ENCODE peak calls at places on chromosomes 1 and 21, in four cellular contexts. J is stimulated activated CD4-positive, alpha-beta T cell treated with anti-CD3 and anti-CD28 coated beads, TNF-alpha, amount 100 ng/mL, for 1 hour; S is stimulated activated CD8-positive, alpha-beta memory T cell treated with anti-CD3 and anti-CD28 coated beads, Interleukin-4, amount 100 ng/mL, for 1 hour; K is LHCN-M2. Z is an unnamed sample.
A peak's percentile ranks its signal among the peaks of the same experiment; 100 is the strongest.

GRCh38 chr1:179129702-179130473 is 48.0 kb downstream of the TOR3A start:
- DNase-seq in J (no peak), S (no peak), K (no peak), Z (no peak)

GRCh38 chr1:20992327-20993056 is 184.2 kb downstream of the EIF4G3 start:
- DNase-seq in J (no peak), S (no peak), K (peak; percentile 80), Z (no peak)

GRCh38 chr1:19648689-19649088 is 4.6 kb downstream of the NBL1 start:
- DNase-seq in J (no peak), S (no peak), K (no peak), Z (no peak)

GRCh38 chr1:203175237-203176181 is at the start of gene MYBPH:
- DNase-seq in J (no peak), S (no peak), K (no peak), Z (no peak)

GRCh38 chr1:55170426-55170825 is 44.7 kb downstream of the USP24 start:
- DNase-seq in J (no peak), S (no peak), K (no peak), Z (no peak)

GRCh38 chr1:205043866-205044265 is 854 bp downstream of the CNTN2 start:
- DNase-seq in J (no peak), S (no peak), K (no peak), Z (no peak)

GRCh38 chr1:217780993-217781392 is 149.8 kb downstream of the SPATA17 start:
- DNase-seq in J (no peak), S (no peak), K (no peak), Z (no peak)

GRCh38 chr1:160768295-160768657 is 27.7 kb upstream of the LY9 start:
- DNase-seq in J (peak; percentile 71), S (peak; percentile 71), K (peak; percentile 32), Z (no peak)

GRCh38 chr21:45511661-45512431 is 30.4 kb downstream of the SLC19A1 start:
- DNase-seq in J (no peak), S (no peak), K (no peak), Z (peak; percentile 62)

Z was measured in RWPE2.